ENCODE peak calls at places on chromosome 15, in five cellular contexts. Q, H, C, L and X are unnamed samples.

GRCh38 chr15:40298216-40298935 is 9.4 kb downstream of the PLCB2 start:
- DNase-seq in Q (no peak), H (no peak), C (no peak), L (no peak), X (no peak)

GRCh38 chr15:64247535-64247905 is 84.7 kb upstream of the PPIB start:
- DNase-seq in Q (no peak), H (no peak), C (no peak), L (no peak), X (no peak)

GRCh38 chr15:63076136-63077005 is 33.8 kb downstream of the TPM1 start:
- DNase-seq in Q (no peak), H (no peak), C (no peak), L (no peak), X (no peak)

GRCh38 chr15:39582977-39583585 is 2.2 kb downstream of the THBS1 start:
- DNase-seq in Q (no peak), H (no peak), C (no peak), L (no peak), X (no peak)

GRCh38 chr15:63371297-63371918 is 10.2 kb downstream of the CA12 start:
- DNase-seq in Q (no peak), H (peak), C (no peak), L (no peak), X (no peak)

GRCh38 chr15:64776402-64776786 is 1.0 kb upstream of the RBPMS2 start:
- DNase-seq in Q (no peak), H (peak), C (no peak), L (no peak), X (no peak)

GRCh38 chr15:88057836-88058235 is 198.7 kb downstream of the NTRK3 start:
- DNase-seq in Q (no peak), H (no peak), C (no peak), L (no peak), X (no peak)

GRCh38 chr15:29568840-29569532 is 253.3 kb downstream of the TJP1 start:
- DNase-seq in Q (no peak), H (no peak), C (peak), L (peak), X (peak)

GRCh38 chr15:66042624-66043023 is 173.3 kb downstream of the RAB11A start:
- DNase-seq in Q (peak), H (no peak), C (peak), L (no peak), X (no peak)

GRCh38 chr15:27087651-27088583 is 116.9 kb downstream of the GABRG3 start:
- DNase-seq in Q (no peak), H (no peak), C (no peak), L (no peak), X (no peak)

GRCh38 chr15:26838742-26839460 is 28.0 kb upstream of the GABRA5 start:
- DNase-seq in Q (no peak), H (no peak), C (no peak), L (peak), X (peak)

GRCh38 chr15:38378162-38378560 is 75.8 kb upstream of the FAM98B start:
- DNase-seq in Q (peak), H (peak), C (peak), L (no peak), X (peak)

GRCh38 chr15:82530606-82531379 is 9.5 kb downstream of the RPS17 start:
- DNase-seq in Q (peak), H (peak), C (peak), L (peak), X (peak)

GRCh38 chr15:89575656-89576416 is 567 bp downstream of the TICRR start:
- DNase-seq in Q (no peak), H (no peak), C (no peak), L (no peak), X (no peak)

GRCh38 chr15:72180771-72181324 is 16.7 kb downstream of the GRAMD2A start:
- DNase-seq in Q (no peak), H (no peak), C (no peak), L (no peak), X (no peak)
- TF ChIP-seq POLR2A in Q (no peak), H (no peak), C (no peak), L (no peak), X (no peak)

GRCh38 chr15:25694238-25694584 is 168.9 kb downstream of the ATP10A start:
- DNase-seq in Q (no peak), H (peak), C (no peak), L (no peak), X (no peak)
- TF ChIP-seq CTCF in Q (no peak), H (no peak), C (no peak), L (no peak), X (no peak)

GRCh38 chr15:67061811-67062348 is 3.5 kb upstream of the SMAD3 start:
- DNase-seq in Q (no peak), H (no peak), C (no peak), L (no peak), X (no peak)

GRCh38 chr15:67064607-67065530 is 533 bp upstream of the SMAD3 start:
- DNase-seq in Q (peak), H (no peak), C (peak), L (no peak), X (peak)

GRCh38 chr15:67065531-67066005 is at the start of gene SMAD3:
- DNase-seq in Q (peak), H (peak), C (peak), L (peak), X (peak)

GRCh38 chr15:67062365-67062985 is 2.9 kb upstream of the SMAD3 start:
- DNase-seq in Q (no peak), H (no peak), C (no peak), L (no peak), X (no peak)

GRCh38 chr15:67063689-67064606 is 1.5 kb upstream of the SMAD3 start:
- DNase-seq in Q (peak), H (no peak), C (peak), L (peak), X (no peak)
- TF ChIP-seq POLR2A in Q (no peak), H (no peak), C (peak), L (no peak), X (no peak)

GRCh38 chr15:73965094-73965729 is 26.9 kb downstream of the STOML1 start:
- DNase-seq in Q (no peak), H (no peak), C (no peak), L (no peak), X (no peak)

GRCh38 chr15:73968461-73968860 is 23.6 kb downstream of the STOML1 start:
- DNase-seq in Q (no peak), H (no peak), C (no peak), L (no peak), X (no peak)

GRCh38 chr15:73962409-73962808 is 29.7 kb downstream of the STOML1 start:
- DNase-seq in Q (no peak), H (no peak), C (no peak), L (no peak), X (no peak)

GRCh38 chr15:73965730-73966103 is 26.4 kb downstream of the STOML1 start:
- DNase-seq in Q (no peak), H (no peak), C (no peak), L (no peak), X (no peak)

DNA sequence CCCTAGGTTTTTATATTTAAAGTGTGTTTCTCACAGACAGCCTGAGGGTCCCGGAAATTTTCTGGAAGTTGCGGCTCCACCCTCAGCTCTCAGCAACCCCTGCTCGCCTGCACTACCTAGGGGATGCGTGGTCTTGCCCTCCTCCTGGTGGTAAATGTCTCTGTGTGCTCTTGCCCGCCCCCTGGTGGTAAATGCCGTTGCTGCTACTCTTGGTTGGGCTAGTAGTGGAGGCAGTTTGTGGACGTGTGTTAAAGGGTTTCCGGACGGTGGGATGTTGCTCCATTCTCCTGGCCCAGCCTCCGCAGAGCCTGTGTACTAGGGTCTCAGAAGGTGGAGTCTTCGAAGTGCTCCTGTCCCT is 27.4 kb downstream of the STOML1 start:
- DNase-seq in Q (peak), H (peak), C (peak), L (peak), X (peak)
- TF ChIP-seq CTCF in Q (no peak), H (peak), C (peak), L (peak), X (peak)

GRCh38 chr15:43824302-43825246 is at the start of gene MFAP1:
- DNase-seq in Q (peak), H (peak), C (peak), L (peak), X (peak)
- TF ChIP-seq POLR2A in Q (no peak), H (peak), C (peak), L (peak), X (no peak)

GRCh38 chr15:37136666-37137065 is 36.3 kb upstream of the MEIS2 start:
- DNase-seq in Q (no peak), H (no peak), C (no peak), L (no peak), X (no peak)

GRCh38 chr15:37133619-37134018 is 33.3 kb upstream of the MEIS2 start:
- DNase-seq in Q (no peak), H (no peak), C (no peak), L (no peak), X (no peak)

GRCh38 chr15:37134244-37134643 is 33.9 kb upstream of the MEIS2 start:
- DNase-seq in Q (no peak), H (no peak), C (no peak), L (no peak), X (no peak)

GRCh38 chr15:37134699-37135131 is 34.4 kb upstream of the MEIS2 start:
- DNase-seq in Q (no peak), H (no peak), C (peak), L (peak), X (peak)

DNA sequence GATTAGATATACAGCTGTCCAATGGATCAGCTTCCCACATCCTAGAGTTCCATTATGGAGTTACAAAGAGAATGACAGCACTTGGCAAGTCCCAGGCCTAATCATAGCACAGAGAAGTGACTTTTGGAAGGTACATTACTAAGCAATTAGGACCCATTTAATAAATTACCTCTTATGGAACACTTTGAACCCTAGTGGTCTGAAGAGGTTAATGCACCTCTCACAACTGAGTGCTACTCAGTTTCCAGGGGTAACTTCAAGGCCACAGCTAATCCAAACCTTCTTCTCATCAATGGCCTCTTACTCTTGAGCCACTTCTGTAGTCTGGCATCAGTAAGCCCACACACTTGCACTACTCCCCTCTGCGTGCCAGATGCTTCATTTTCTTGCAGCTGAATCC is 34.9 kb upstream of the MEIS2 start:
- DNase-seq in Q (no peak), H (no peak), C (no peak), L (no peak), X (no peak)
- TF ChIP-seq CTCF in Q (no peak), H (peak), C (no peak), L (no peak), X (no peak)

GRCh38 chr15:42581272-42581730 is 5.9 kb downstream of the STARD9 start:
- DNase-seq in Q (peak), H (peak), C (peak), L (peak), X (peak)
- TF ChIP-seq POLR2A in Q (no peak), H (peak), C (no peak), L (no peak), X (no peak)

GRCh38 chr15:78076231-78077052 is 1.1 kb downstream of the TBC1D2B start:
- DNase-seq in Q (no peak), H (no peak), C (no peak), L (no peak), X (peak)
- TF ChIP-seq CTCF in Q (no peak), H (peak), C (no peak), L (no peak), X (no peak)

GRCh38 chr15:61318276-61318675 is 89.2 kb upstream of the RORA start:
- DNase-seq in Q (no peak), H (no peak), C (peak), L (no peak), X (no peak)
- TF ChIP-seq POLR2A in Q (no peak), H (no peak), C (no peak), L (no peak), X (no peak)